ENCODE peak calls at places on chromosomes 6 and 20, in ten cellular contexts. One of them, this sample, is unnamed.

GRCh38 chr6:82619573-82619972 is 256.0 kb downstream of the TPBG start:
- DNase-seq in IMR-90: no peak
- DNase-seq in neural progenitor cell: no peak
- DNase-seq in cardiac muscle cell: no peak
- DNase-seq in CD8-positive, alpha-beta memory T cell: no peak
- DNase-seq in mesendoderm: no peak
- DNase-seq in body of pancreas: no peak
- DNase-seq in neuronal stem cell: no peak
- DNase-seq in CD8-positive, alpha-beta T cell: no peak
- DNase-seq in right lobe of liver: no peak
- DNase-seq in this sample: no peak

GRCh38 chr6:107585815-107586435 is 96.0 kb downstream of the SOBP start:
- DNase-seq in IMR-90: no peak
- DNase-seq in neural progenitor cell: no peak
- DNase-seq in cardiac muscle cell: peak; percentile 22
- DNase-seq in CD8-positive, alpha-beta memory T cell: no peak
- DNase-seq in mesendoderm: no peak
- DNase-seq in body of pancreas: no peak
- DNase-seq in neuronal stem cell: no peak
- DNase-seq in CD8-positive, alpha-beta T cell: no peak
- DNase-seq in right lobe of liver: no peak
- DNase-seq in this sample: no peak

GRCh38 chr6:96927660-96928059 is 3.1 kb downstream of the KLHL32 start:
- DNase-seq in IMR-90: no peak
- DNase-seq in neural progenitor cell: no peak
- DNase-seq in cardiac muscle cell: no peak
- DNase-seq in CD8-positive, alpha-beta memory T cell: no peak
- DNase-seq in mesendoderm: no peak
- DNase-seq in body of pancreas: no peak
- DNase-seq in neuronal stem cell: no peak
- DNase-seq in CD8-positive, alpha-beta T cell: no peak
- DNase-seq in right lobe of liver: no peak
- DNase-seq in this sample: no peak

GRCh38 chr6:38413097-38413800 is 226.5 kb downstream of the BTBD9 start:
- DNase-seq in IMR-90: no peak
- DNase-seq in neural progenitor cell: no peak
- DNase-seq in cardiac muscle cell: no peak
- DNase-seq in CD8-positive, alpha-beta memory T cell: no peak
- DNase-seq in mesendoderm: no peak
- DNase-seq in body of pancreas: peak; percentile 14
- DNase-seq in neuronal stem cell: no peak
- DNase-seq in CD8-positive, alpha-beta T cell: no peak
- DNase-seq in right lobe of liver: no peak
- DNase-seq in this sample: peak; percentile 11

GRCh38 chr20:37395921-37396519 is 50.1 kb downstream of the SRC start:
- DNase-seq in IMR-90: no peak
- DNase-seq in neural progenitor cell: peak; percentile 93
- DNase-seq in cardiac muscle cell: peak; percentile 80
- DNase-seq in CD8-positive, alpha-beta memory T cell: no peak
- DNase-seq in mesendoderm: peak; percentile 91
- DNase-seq in body of pancreas: no peak
- DNase-seq in neuronal stem cell: no peak
- DNase-seq in CD8-positive, alpha-beta T cell: no peak
- DNase-seq in right lobe of liver: no peak
- DNase-seq in this sample: no peak

GRCh38 chr6:46010771-46011170 is 4.9 kb downstream of the CLIC5 start:
- DNase-seq in IMR-90: no peak
- DNase-seq in neural progenitor cell: no peak
- DNase-seq in cardiac muscle cell: no peak
- DNase-seq in CD8-positive, alpha-beta memory T cell: no peak
- DNase-seq in mesendoderm: no peak
- DNase-seq in body of pancreas: no peak
- DNase-seq in neuronal stem cell: no peak
- DNase-seq in CD8-positive, alpha-beta T cell: no peak
- DNase-seq in right lobe of liver: no peak
- DNase-seq in this sample: no peak

GRCh38 chr6:116218172-116218633 is 35.7 kb downstream of the TSPYL4 start:
- DNase-seq in IMR-90: peak; percentile 31
- DNase-seq in neural progenitor cell: no peak
- DNase-seq in cardiac muscle cell: no peak
- DNase-seq in CD8-positive, alpha-beta memory T cell: no peak
- DNase-seq in mesendoderm: no peak
- DNase-seq in body of pancreas: no peak
- DNase-seq in neuronal stem cell: no peak
- DNase-seq in CD8-positive, alpha-beta T cell: no peak
- DNase-seq in right lobe of liver: no peak
- DNase-seq in this sample: peak; percentile 24

GRCh38 chr6:128208851-128209580 is 308.2 kb upstream of the THEMIS start:
- DNase-seq in IMR-90: peak; percentile 70
- DNase-seq in neural progenitor cell: no peak
- DNase-seq in cardiac muscle cell: no peak
- DNase-seq in CD8-positive, alpha-beta memory T cell: no peak
- DNase-seq in mesendoderm: no peak
- DNase-seq in body of pancreas: no peak
- DNase-seq in neuronal stem cell: no peak
- DNase-seq in CD8-positive, alpha-beta T cell: no peak
- DNase-seq in right lobe of liver: no peak
- DNase-seq in this sample: no peak

GRCh38 chr20:8424010-8424409 is 291.9 kb downstream of the PLCB1 start:
- DNase-seq in IMR-90: peak; percentile 86
- DNase-seq in neural progenitor cell: no peak
- DNase-seq in cardiac muscle cell: peak; percentile 39
- DNase-seq in CD8-positive, alpha-beta memory T cell: no peak
- DNase-seq in mesendoderm: no peak
- DNase-seq in body of pancreas: no peak
- DNase-seq in neuronal stem cell: no peak
- DNase-seq in CD8-positive, alpha-beta T cell: no peak
- DNase-seq in right lobe of liver: no peak
- DNase-seq in this sample: no peak

GRCh38 chr6:33314515-33314942 is 651 bp upstream of the TAPBP start:
- DNase-seq in IMR-90: peak; percentile 86
- DNase-seq in neural progenitor cell: peak; percentile 62
- DNase-seq in cardiac muscle cell: no peak
- DNase-seq in CD8-positive, alpha-beta memory T cell: peak; percentile 76
- DNase-seq in mesendoderm: peak; percentile 93
- DNase-seq in body of pancreas: peak; percentile 54
- DNase-seq in neuronal stem cell: no peak
- DNase-seq in CD8-positive, alpha-beta T cell: peak; percentile 68
- DNase-seq in right lobe of liver: peak; percentile 68
- DNase-seq in this sample: peak; percentile 87

GRCh38 chr20:44714701-44715494 is at the start of gene CCN5:
- DNase-seq in IMR-90: peak; percentile 64
- DNase-seq in neural progenitor cell: no peak
- DNase-seq in cardiac muscle cell: no peak
- DNase-seq in CD8-positive, alpha-beta memory T cell: no peak
- DNase-seq in mesendoderm: no peak
- DNase-seq in body of pancreas: peak; percentile 87
- DNase-seq in neuronal stem cell: no peak
- DNase-seq in CD8-positive, alpha-beta T cell: no peak
- DNase-seq in right lobe of liver: peak; percentile 79
- DNase-seq in this sample: no peak

GRCh38 chr6:128731249-128732165 is 151.4 kb upstream of the LAMA2 start:
- DNase-seq in IMR-90: peak; percentile 66
- DNase-seq in neural progenitor cell: peak; percentile 67
- DNase-seq in cardiac muscle cell: peak; percentile 78
- DNase-seq in CD8-positive, alpha-beta memory T cell: no peak
- DNase-seq in mesendoderm: peak; percentile 72
- DNase-seq in body of pancreas: no peak
- DNase-seq in neuronal stem cell: peak; percentile 37
- DNase-seq in CD8-positive, alpha-beta T cell: no peak
- DNase-seq in right lobe of liver: no peak
- DNase-seq in this sample: peak; percentile 2

GRCh38 chr6:144119376-144119775 is 24.0 kb upstream of the SF3B5 start:
- DNase-seq in IMR-90: no peak
- DNase-seq in neural progenitor cell: no peak
- DNase-seq in cardiac muscle cell: no peak
- DNase-seq in CD8-positive, alpha-beta memory T cell: no peak
- DNase-seq in mesendoderm: no peak
- DNase-seq in body of pancreas: no peak
- DNase-seq in neuronal stem cell: no peak
- DNase-seq in CD8-positive, alpha-beta T cell: no peak
- DNase-seq in right lobe of liver: no peak
- DNase-seq in this sample: no peak

GRCh38 chr6:30776361-30777223 is 32.2 kb upstream of the IER3 start:
- DNase-seq in IMR-90: no peak
- DNase-seq in neural progenitor cell: no peak
- DNase-seq in cardiac muscle cell: no peak
- DNase-seq in CD8-positive, alpha-beta memory T cell: no peak
- DNase-seq in mesendoderm: no peak
- DNase-seq in body of pancreas: no peak
- DNase-seq in neuronal stem cell: no peak
- DNase-seq in CD8-positive, alpha-beta T cell: no peak
- DNase-seq in right lobe of liver: no peak
- DNase-seq in this sample: no peak

GRCh38 chr6:4369616-4370015 is 234.2 kb upstream of the ECI2 start:
- DNase-seq in IMR-90: peak; percentile 80
- DNase-seq in neural progenitor cell: no peak
- DNase-seq in cardiac muscle cell: no peak
- DNase-seq in CD8-positive, alpha-beta memory T cell: no peak
- DNase-seq in mesendoderm: no peak
- DNase-seq in body of pancreas: no peak
- DNase-seq in neuronal stem cell: no peak
- DNase-seq in CD8-positive, alpha-beta T cell: no peak
- DNase-seq in right lobe of liver: no peak
- DNase-seq in this sample: no peak

GRCh38 chr6:45436544-45437440 is 59.1 kb upstream of the SUPT3H start:
- DNase-seq in IMR-90: peak; percentile 89
- DNase-seq in neural progenitor cell: no peak
- DNase-seq in cardiac muscle cell: no peak
- DNase-seq in CD8-positive, alpha-beta memory T cell: no peak
- DNase-seq in mesendoderm: peak; percentile 41
- DNase-seq in body of pancreas: no peak
- DNase-seq in neuronal stem cell: no peak
- DNase-seq in CD8-positive, alpha-beta T cell: no peak
- DNase-seq in right lobe of liver: no peak
- DNase-seq in this sample: no peak

GRCh38 chr6:64703922-64704321 is 1003.1 kb downstream of the EYS start:
- DNase-seq in IMR-90: no peak
- DNase-seq in neural progenitor cell: no peak
- DNase-seq in cardiac muscle cell: no peak
- DNase-seq in CD8-positive, alpha-beta memory T cell: no peak
- DNase-seq in mesendoderm: no peak
- DNase-seq in body of pancreas: no peak
- DNase-seq in neuronal stem cell: no peak
- DNase-seq in CD8-positive, alpha-beta T cell: no peak
- DNase-seq in right lobe of liver: no peak
- DNase-seq in this sample: no peak

GRCh38 chr6:170575250-170575649 is 9.2 kb downstream of the PDCD2 start:
- DNase-seq in IMR-90: peak; percentile 22
- DNase-seq in neural progenitor cell: no peak
- DNase-seq in cardiac muscle cell: no peak
- DNase-seq in CD8-positive, alpha-beta memory T cell: no peak
- DNase-seq in mesendoderm: peak; percentile 31
- DNase-seq in body of pancreas: no peak
- DNase-seq in neuronal stem cell: no peak
- DNase-seq in CD8-positive, alpha-beta T cell: no peak
- DNase-seq in right lobe of liver: no peak
- DNase-seq in this sample: no peak

GRCh38 chr6:125300992-125301434 is 754 bp downstream of the HDDC2 start:
- DNase-seq in IMR-90: peak; percentile 51
- DNase-seq in neural progenitor cell: no peak
- DNase-seq in cardiac muscle cell: no peak
- DNase-seq in CD8-positive, alpha-beta memory T cell: no peak
- DNase-seq in mesendoderm: peak; percentile 21
- DNase-seq in body of pancreas: no peak
- DNase-seq in neuronal stem cell: no peak
- DNase-seq in CD8-positive, alpha-beta T cell: no peak
- DNase-seq in right lobe of liver: no peak
- DNase-seq in this sample: no peak

GRCh38 chr6:146781836-146782235 is 183.1 kb downstream of the ADGB start:
- DNase-seq in IMR-90: no peak
- DNase-seq in neural progenitor cell: no peak
- DNase-seq in cardiac muscle cell: no peak
- DNase-seq in CD8-positive, alpha-beta memory T cell: no peak
- DNase-seq in mesendoderm: no peak
- DNase-seq in body of pancreas: no peak
- DNase-seq in neuronal stem cell: no peak
- DNase-seq in CD8-positive, alpha-beta T cell: no peak
- DNase-seq in right lobe of liver: no peak
- DNase-seq in this sample: no peak

GRCh38 chr6:44235269-44235668 is 11.6 kb upstream of the HSP90AB1 start:
- DNase-seq in IMR-90: no peak
- DNase-seq in neural progenitor cell: no peak
- DNase-seq in cardiac muscle cell: no peak
- DNase-seq in CD8-positive, alpha-beta memory T cell: no peak
- DNase-seq in mesendoderm: no peak
- DNase-seq in body of pancreas: no peak
- DNase-seq in neuronal stem cell: no peak
- DNase-seq in CD8-positive, alpha-beta T cell: no peak
- DNase-seq in right lobe of liver: no peak
- DNase-seq in this sample: no peak

GRCh38 chr6:140540743-140541142 is 1166.3 kb upstream of the CITED2 start:
- DNase-seq in IMR-90: no peak
- DNase-seq in neural progenitor cell: no peak
- DNase-seq in cardiac muscle cell: no peak
- DNase-seq in CD8-positive, alpha-beta memory T cell: no peak
- DNase-seq in mesendoderm: no peak
- DNase-seq in body of pancreas: no peak
- DNase-seq in neuronal stem cell: no peak
- DNase-seq in CD8-positive, alpha-beta T cell: no peak
- DNase-seq in right lobe of liver: no peak
- DNase-seq in this sample: no peak
- H3K27ac ChIP-seq in IMR-90: no peak overlapping the region
- H3K27ac ChIP-seq in neural progenitor cell: no peak overlapping the region
- H3K27ac ChIP-seq in cardiac muscle cell: no peak overlapping the region
- H3K27ac ChIP-seq in CD8-positive, alpha-beta memory T cell: no peak overlapping the region
- H3K27ac ChIP-seq in mesendoderm: no peak overlapping the region
- H3K27ac ChIP-seq in body of pancreas: no peak overlapping the region
- H3K27ac ChIP-seq in neuronal stem cell: no peak overlapping the region
- H3K27ac ChIP-seq in CD8-positive, alpha-beta T cell: no peak overlapping the region
- H3K27ac ChIP-seq in right lobe of liver: no peak overlapping the region
- H3K27ac ChIP-seq in this sample: no peak overlapping the region

GRCh38 chr6:164006459-164006858 is 591.9 kb downstream of the QKI start:
- DNase-seq in IMR-90: no peak
- DNase-seq in neural progenitor cell: no peak
- DNase-seq in cardiac muscle cell: no peak
- DNase-seq in CD8-positive, alpha-beta memory T cell: no peak
- DNase-seq in mesendoderm: no peak
- DNase-seq in body of pancreas: no peak
- DNase-seq in neuronal stem cell: no peak
- DNase-seq in CD8-positive, alpha-beta T cell: no peak
- DNase-seq in right lobe of liver: no peak
- DNase-seq in this sample: no peak
- H3K4me1 ChIP-seq in IMR-90: no peaks in the 10 kb centered on the region
- H3K4me1 ChIP-seq in neural progenitor cell: peaks cover 12% of the 10 kb centered on the region
- H3K4me1 ChIP-seq in cardiac muscle cell: no peaks in the 10 kb centered on the region
- H3K4me1 ChIP-seq in CD8-positive, alpha-beta memory T cell: no peaks in the 10 kb centered on the region
- H3K4me1 ChIP-seq in mesendoderm: no peaks in the 10 kb centered on the region
- H3K4me1 ChIP-seq in body of pancreas: no peaks in the 10 kb centered on the region
- H3K4me1 ChIP-seq in neuronal stem cell: peaks cover 3% of the 10 kb centered on the region
- H3K4me1 ChIP-seq in CD8-positive, alpha-beta T cell: no peaks in the 10 kb centered on the region
- H3K4me1 ChIP-seq in right lobe of liver: no peaks in the 10 kb centered on the region
- H3K4me1 ChIP-seq in this sample: no peaks in the 10 kb centered on the region

GRCh38 chr6:41437604-41438003 is 102.2 kb downstream of the NCR2 start:
- DNase-seq in IMR-90: no peak
- DNase-seq in neural progenitor cell: no peak
- DNase-seq in cardiac muscle cell: no peak
- DNase-seq in CD8-positive, alpha-beta memory T cell: no peak
- DNase-seq in mesendoderm: no peak
- DNase-seq in body of pancreas: no peak
- DNase-seq in neuronal stem cell: no peak
- DNase-seq in CD8-positive, alpha-beta T cell: no peak
- DNase-seq in right lobe of liver: no peak
- DNase-seq in this sample: no peak
- H3K27ac ChIP-seq in IMR-90: no peak overlapping the region
- H3K27ac ChIP-seq in neural progenitor cell: no peak overlapping the region
- H3K27ac ChIP-seq in cardiac muscle cell: no peak overlapping the region
- H3K27ac ChIP-seq in CD8-positive, alpha-beta memory T cell: no peak overlapping the region
- H3K27ac ChIP-seq in mesendoderm: no peak overlapping the region
- H3K27ac ChIP-seq in body of pancreas: no peak overlapping the region
- H3K27ac ChIP-seq in neuronal stem cell: no peak overlapping the region
- H3K27ac ChIP-seq in CD8-positive, alpha-beta T cell: no peak overlapping the region
- H3K27ac ChIP-seq in right lobe of liver: no peak overlapping the region
- H3K27ac ChIP-seq in this sample: no peak overlapping the region

GRCh38 chr20:62916703-62917476 is 9.4 kb downstream of the DIDO1 start:
- DNase-seq in IMR-90: no peak
- DNase-seq in neural progenitor cell: no peak
- DNase-seq in cardiac muscle cell: no peak
- DNase-seq in CD8-positive, alpha-beta memory T cell: no peak
- DNase-seq in mesendoderm: no peak
- DNase-seq in body of pancreas: no peak
- DNase-seq in neuronal stem cell: no peak
- DNase-seq in CD8-positive, alpha-beta T cell: no peak
- DNase-seq in right lobe of liver: peak; percentile 62
- DNase-seq in this sample: no peak
- H3K4me1 ChIP-seq in IMR-90: peaks cover 17% of the 10 kb centered on the region
- H3K4me1 ChIP-seq in neural progenitor cell: peaks cover 69% of the 10 kb centered on the region
- H3K4me1 ChIP-seq in cardiac muscle cell: peaks cover 41% of the 10 kb centered on the region
- H3K4me1 ChIP-seq in CD8-positive, alpha-beta memory T cell: peaks cover 84% of the 10 kb centered on the region
- H3K4me1 ChIP-seq in mesendoderm: peaks cover 16% of the 10 kb centered on the region
- H3K4me1 ChIP-seq in body of pancreas: peaks cover 82% of the 10 kb centered on the region
- H3K4me1 ChIP-seq in neuronal stem cell: peaks cover 62% of the 10 kb centered on the region
- H3K4me1 ChIP-seq in CD8-positive, alpha-beta T cell: peaks cover 88% of the 10 kb centered on the region
- H3K4me1 ChIP-seq in right lobe of liver: peaks cover 71% of the 10 kb centered on the region
- H3K4me1 ChIP-seq in this sample: peaks cover 80% of the 10 kb centered on the region